ENCODE peak calls at places on chromosomes 12 and 14, in four cellular contexts. One of them, this sample, is unnamed.

GRCh38 chr14:63891148-63891964 is 38.6 kb downstream of the SYNE2 start:
- ATAC-seq in T-cell: no peak
- ATAC-seq in activated CD4-positive, alpha-beta T cell treated with anti-CD3 and anti-CD28 coated beads for 36 hours: no peak
- ATAC-seq in RWPE2: no peak
- ATAC-seq in this sample: no peak

GRCh38 chr14:50705026-50705593 is 37.0 kb upstream of the SAV1 start:
- ATAC-seq in T-cell: no peak
- ATAC-seq in activated CD4-positive, alpha-beta T cell treated with anti-CD3 and anti-CD28 coated beads for 36 hours: no peak
- ATAC-seq in RWPE2: no peak
- ATAC-seq in this sample: no peak

GRCh38 chr12:76142305-76142704 is 57.8 kb upstream of the NAP1L1 start:
- ATAC-seq in T-cell: no peak
- ATAC-seq in activated CD4-positive, alpha-beta T cell treated with anti-CD3 and anti-CD28 coated beads for 36 hours: no peak
- ATAC-seq in RWPE2: no peak
- ATAC-seq in this sample: no peak

GRCh38 chr14:23446291-23446851 is 10.9 kb upstream of the MYH7 start:
- ATAC-seq in T-cell: no peak
- ATAC-seq in activated CD4-positive, alpha-beta T cell treated with anti-CD3 and anti-CD28 coated beads for 36 hours: no peak
- ATAC-seq in RWPE2: no peak
- ATAC-seq in this sample: peak; percentile 4

GRCh38 chr12:46523446-46523845 is 150.9 kb upstream of the SLC38A2 start:
- ATAC-seq in T-cell: no peak
- ATAC-seq in activated CD4-positive, alpha-beta T cell treated with anti-CD3 and anti-CD28 coated beads for 36 hours: no peak
- ATAC-seq in RWPE2: no peak
- ATAC-seq in this sample: no peak

GRCh38 chr12:6745751-6746525 is 7.0 kb downstream of the MLF2 start:
- ATAC-seq in T-cell: peak; percentile 95
- ATAC-seq in activated CD4-positive, alpha-beta T cell treated with anti-CD3 and anti-CD28 coated beads for 36 hours: peak; percentile 82
- ATAC-seq in RWPE2: peak; percentile 92
- ATAC-seq in this sample: peak; percentile 61

GRCh38 chr12:44078273-44078672 is 242.4 kb downstream of the TMEM117 start:
- ATAC-seq in T-cell: no peak
- ATAC-seq in activated CD4-positive, alpha-beta T cell treated with anti-CD3 and anti-CD28 coated beads for 36 hours: no peak
- ATAC-seq in RWPE2: no peak
- ATAC-seq in this sample: no peak

GRCh38 chr12:122878780-122879612 is 16.9 kb downstream of the VPS37B start:
- ATAC-seq in T-cell: no peak
- ATAC-seq in activated CD4-positive, alpha-beta T cell treated with anti-CD3 and anti-CD28 coated beads for 36 hours: no peak
- ATAC-seq in RWPE2: peak; percentile 25
- ATAC-seq in this sample: no peak

GRCh38 chr12:15562263-15562662 is 226.9 kb downstream of the EPS8 start:
- ATAC-seq in T-cell: peak; percentile 78
- ATAC-seq in activated CD4-positive, alpha-beta T cell treated with anti-CD3 and anti-CD28 coated beads for 36 hours: peak; percentile 38
- ATAC-seq in RWPE2: no peak
- ATAC-seq in this sample: no peak

GRCh38 chr12:50151047-50151687 is 16.0 kb downstream of the CERS5 start:
- ATAC-seq in T-cell: no peak
- ATAC-seq in activated CD4-positive, alpha-beta T cell treated with anti-CD3 and anti-CD28 coated beads for 36 hours: peak; percentile 38
- ATAC-seq in RWPE2: no peak
- ATAC-seq in this sample: no peak

GRCh38 chr12:2957816-2958431 is 1.3 kb upstream of the TEAD4 start:
- ATAC-seq in T-cell: no peak
- ATAC-seq in activated CD4-positive, alpha-beta T cell treated with anti-CD3 and anti-CD28 coated beads for 36 hours: no peak
- ATAC-seq in RWPE2: no peak
- ATAC-seq in this sample: no peak

GRCh38 chr12:18428416-18428815 is 167.1 kb downstream of the PIK3C2G start:
- ATAC-seq in T-cell: no peak
- ATAC-seq in activated CD4-positive, alpha-beta T cell treated with anti-CD3 and anti-CD28 coated beads for 36 hours: no peak
- ATAC-seq in RWPE2: peak; percentile 45
- ATAC-seq in this sample: no peak

GRCh38 chr14:33564774-33565630 is 385.9 kb downstream of the EGLN3 start:
- ATAC-seq in T-cell: no peak
- ATAC-seq in activated CD4-positive, alpha-beta T cell treated with anti-CD3 and anti-CD28 coated beads for 36 hours: peak; percentile 23
- ATAC-seq in RWPE2: peak; percentile 93
- ATAC-seq in this sample: no peak

GRCh38 chr12:109763201-109763841 is 49.7 kb downstream of the FAM222A start:
- ATAC-seq in T-cell: no peak
- ATAC-seq in activated CD4-positive, alpha-beta T cell treated with anti-CD3 and anti-CD28 coated beads for 36 hours: peak; percentile 90
- ATAC-seq in RWPE2: peak; percentile 76
- ATAC-seq in this sample: peak; percentile 48

GRCh38 chr14:64196668-64197411 is 97.3 kb downstream of the ESR2 start:
- ATAC-seq in T-cell: peak; percentile 37
- ATAC-seq in activated CD4-positive, alpha-beta T cell treated with anti-CD3 and anti-CD28 coated beads for 36 hours: peak; percentile 71
- ATAC-seq in RWPE2: no peak
- ATAC-seq in this sample: peak; percentile 51

This sample was measured in activated CD4-positive, CD25-positive, alpha-beta regulatory T cell treated with anti-CD3 and anti-CD28 coated beads, Interleukin-2, amount 50 U/mL, for 24 hours.